ENCODE peak calls at places on chromosome 13, in eight cellular contexts. One of them, this sample, is unnamed.

GRCh38 chr13:95067303-95067702 is 233.9 kb downstream of the ABCC4 start:
- DNase-seq in GM12878: no peak
- DNase-seq in endothelial cell of umbilical vein: no peak
- DNase-seq in HepG2: no peak
- DNase-seq in uterus: no peak
- DNase-seq in sigmoid colon: no peak
- DNase-seq in body of pancreas: no peak
- DNase-seq in ovary: no peak
- DNase-seq in this sample: peak

GRCh38 chr13:52345048-52345447 is 60.9 kb downstream of the THSD1 start:
- DNase-seq in GM12878: no peak
- DNase-seq in endothelial cell of umbilical vein: peak
- DNase-seq in HepG2: no peak
- DNase-seq in uterus: no peak
- DNase-seq in sigmoid colon: no peak
- DNase-seq in body of pancreas: no peak
- DNase-seq in ovary: no peak
- DNase-seq in this sample: peak

GRCh38 chr13:109684836-109685602 is 101.4 kb downstream of the IRS2 start:
- DNase-seq in GM12878: no peak
- DNase-seq in endothelial cell of umbilical vein: no peak
- DNase-seq in HepG2: no peak
- DNase-seq in uterus: no peak
- DNase-seq in sigmoid colon: no peak
- DNase-seq in body of pancreas: peak
- DNase-seq in ovary: peak
- DNase-seq in this sample: no peak

GRCh38 chr13:95115525-95115924 is 185.7 kb downstream of the ABCC4 start:
- DNase-seq in GM12878: no peak
- DNase-seq in endothelial cell of umbilical vein: no peak
- DNase-seq in HepG2: no peak
- DNase-seq in uterus: no peak
- DNase-seq in sigmoid colon: no peak
- DNase-seq in body of pancreas: no peak
- DNase-seq in ovary: no peak
- DNase-seq in this sample: no peak

GRCh38 chr13:98751397-98752110 is 918 bp downstream of the SLC15A1 start:
- DNase-seq in GM12878: no peak
- DNase-seq in endothelial cell of umbilical vein: peak
- DNase-seq in HepG2: no peak
- DNase-seq in uterus: no peak
- DNase-seq in sigmoid colon: no peak
- DNase-seq in body of pancreas: peak
- DNase-seq in ovary: no peak
- DNase-seq in this sample: peak

GRCh38 chr13:64397699-64398098 is 2832.4 kb downstream of the PCDH9 start:
- DNase-seq in GM12878: no peak
- DNase-seq in endothelial cell of umbilical vein: peak
- DNase-seq in HepG2: no peak
- DNase-seq in uterus: no peak
- DNase-seq in sigmoid colon: no peak
- DNase-seq in body of pancreas: no peak
- DNase-seq in ovary: no peak
- DNase-seq in this sample: peak

GRCh38 chr13:71587778-71588177 is 279.2 kb downstream of the DACH1 start:
- DNase-seq in GM12878: no peak
- DNase-seq in endothelial cell of umbilical vein: no peak
- DNase-seq in HepG2: no peak
- DNase-seq in uterus: no peak
- DNase-seq in sigmoid colon: no peak
- DNase-seq in body of pancreas: no peak
- DNase-seq in ovary: no peak
- DNase-seq in this sample: no peak

GRCh38 chr13:75797256-75797655 is 161.1 kb downstream of the LMO7 start:
- DNase-seq in GM12878: no peak
- DNase-seq in endothelial cell of umbilical vein: no peak
- DNase-seq in HepG2: no peak
- DNase-seq in uterus: no peak
- DNase-seq in sigmoid colon: no peak
- DNase-seq in body of pancreas: no peak
- DNase-seq in ovary: no peak
- DNase-seq in this sample: no peak

GRCh38 chr13:100660761-100661160 is 13.8 kb downstream of the TMTC4 start:
- DNase-seq in GM12878: no peak
- DNase-seq in endothelial cell of umbilical vein: no peak
- DNase-seq in HepG2: no peak
- DNase-seq in uterus: no peak
- DNase-seq in sigmoid colon: no peak
- DNase-seq in body of pancreas: no peak
- DNase-seq in ovary: no peak
- DNase-seq in this sample: no peak

GRCh38 chr13:38350114-38350617 is 515 bp downstream of the UFM1 start:
- DNase-seq in GM12878: no peak
- DNase-seq in endothelial cell of umbilical vein: no peak
- DNase-seq in HepG2: peak
- DNase-seq in uterus: peak
- DNase-seq in sigmoid colon: peak
- DNase-seq in body of pancreas: peak
- DNase-seq in ovary: peak
- DNase-seq in this sample: peak
- TF ChIP-seq POLR2A in GM12878: peak
- TF ChIP-seq POLR2A in endothelial cell of umbilical vein: no peak
- TF ChIP-seq POLR2A in HepG2: peak
- TF ChIP-seq POLR2A in uterus: no peak
- TF ChIP-seq POLR2A in sigmoid colon: no peak
- TF ChIP-seq POLR2A in body of pancreas: no peak
- TF ChIP-seq POLR2A in ovary: no peak
- TF ChIP-seq POLR2A in this sample: no peak

GRCh38 chr13:21061077-21061945 is at the start of gene LATS2:
- DNase-seq in GM12878: peak
- DNase-seq in endothelial cell of umbilical vein: peak
- DNase-seq in HepG2: peak
- DNase-seq in uterus: peak
- DNase-seq in sigmoid colon: peak
- DNase-seq in body of pancreas: peak
- DNase-seq in ovary: peak
- DNase-seq in this sample: peak
- TF ChIP-seq POLR2A in GM12878: peak
- TF ChIP-seq POLR2A in endothelial cell of umbilical vein: peak
- TF ChIP-seq POLR2A in HepG2: peak
- TF ChIP-seq POLR2A in uterus: peak
- TF ChIP-seq POLR2A in sigmoid colon: peak
- TF ChIP-seq POLR2A in body of pancreas: peak
- TF ChIP-seq POLR2A in ovary: peak
- TF ChIP-seq POLR2A in this sample: peak

DNA sequence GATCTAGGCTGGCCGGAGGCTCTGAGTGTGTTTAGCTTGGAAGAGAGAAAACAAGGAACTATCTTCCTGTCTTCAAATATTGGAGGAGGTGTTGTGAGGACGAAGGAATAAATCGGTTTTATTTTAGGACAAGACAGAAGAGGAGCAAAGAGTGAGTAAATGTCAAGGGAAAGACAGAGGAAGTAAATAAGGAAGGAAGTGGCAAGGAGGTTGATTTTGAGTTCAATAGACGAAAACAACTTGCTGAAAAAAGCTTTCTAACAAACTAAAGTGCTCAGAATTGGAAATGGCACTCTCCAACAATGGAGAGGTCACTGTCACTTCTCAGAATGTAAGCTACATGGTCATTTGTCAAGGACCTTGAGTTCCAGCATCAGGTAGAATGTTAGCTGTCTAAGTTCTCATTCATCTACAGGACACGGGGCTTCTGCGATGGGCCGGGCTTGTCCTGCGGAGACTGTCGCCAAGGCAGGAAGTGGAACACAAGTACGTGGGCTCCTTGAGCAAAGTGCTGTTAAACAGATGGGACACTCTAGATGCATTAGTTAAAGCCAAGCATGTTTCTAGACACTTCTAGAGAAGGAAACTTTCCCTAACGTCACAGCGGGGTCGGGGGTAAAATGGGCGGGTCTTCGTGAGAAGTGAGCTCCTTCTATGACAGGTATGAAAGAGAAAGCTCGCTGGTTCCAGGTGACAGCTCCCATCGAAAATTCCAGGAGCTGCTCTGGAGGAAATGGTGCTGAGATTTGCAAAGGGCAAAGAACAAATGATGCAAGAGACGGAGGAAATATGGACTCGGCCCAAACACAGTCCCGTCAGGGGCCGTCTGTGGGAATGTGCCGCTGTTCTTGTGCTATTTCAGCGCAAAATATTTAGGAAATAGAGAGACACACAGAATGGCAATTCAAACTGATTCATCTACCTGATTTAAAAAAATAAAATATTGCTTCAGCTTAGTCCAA is 103.9 kb upstream of the UBL3 start:
- DNase-seq in GM12878: no peak
- DNase-seq in endothelial cell of umbilical vein: no peak
- DNase-seq in HepG2: no peak
- DNase-seq in uterus: no peak
- DNase-seq in sigmoid colon: no peak
- DNase-seq in body of pancreas: no peak
- DNase-seq in ovary: no peak
- DNase-seq in this sample: no peak
- TF ChIP-seq POLR2A in GM12878: no peak
- TF ChIP-seq POLR2A in endothelial cell of umbilical vein: no peak
- TF ChIP-seq POLR2A in HepG2: no peak
- TF ChIP-seq POLR2A in uterus: no peak
- TF ChIP-seq POLR2A in sigmoid colon: no peak
- TF ChIP-seq POLR2A in body of pancreas: no peak
- TF ChIP-seq POLR2A in ovary: no peak
- TF ChIP-seq POLR2A in this sample: no peak

GRCh38 chr13:35785563-35786327 is 309.3 kb upstream of the MAB21L1 start:
- DNase-seq in GM12878: no peak
- DNase-seq in endothelial cell of umbilical vein: no peak
- DNase-seq in HepG2: no peak
- DNase-seq in uterus: no peak
- DNase-seq in sigmoid colon: no peak
- DNase-seq in body of pancreas: no peak
- DNase-seq in ovary: no peak
- DNase-seq in this sample: no peak

GRCh38 chr13:35791191-35791902 is 314.9 kb upstream of the MAB21L1 start:
- DNase-seq in GM12878: no peak
- DNase-seq in endothelial cell of umbilical vein: no peak
- DNase-seq in HepG2: no peak
- DNase-seq in uterus: no peak
- DNase-seq in sigmoid colon: no peak
- DNase-seq in body of pancreas: no peak
- DNase-seq in ovary: no peak
- DNase-seq in this sample: peak

GRCh38 chr13:35784286-35784951 is 307.9 kb upstream of the MAB21L1 start:
- DNase-seq in GM12878: no peak
- DNase-seq in endothelial cell of umbilical vein: no peak
- DNase-seq in HepG2: peak
- DNase-seq in uterus: no peak
- DNase-seq in sigmoid colon: no peak
- DNase-seq in body of pancreas: no peak
- DNase-seq in ovary: no peak
- DNase-seq in this sample: no peak

GRCh38 chr13:35789335-35790166 is 313.1 kb upstream of the MAB21L1 start:
- DNase-seq in GM12878: no peak
- DNase-seq in endothelial cell of umbilical vein: peak
- DNase-seq in HepG2: peak
- DNase-seq in uterus: no peak
- DNase-seq in sigmoid colon: no peak
- DNase-seq in body of pancreas: no peak
- DNase-seq in ovary: no peak
- DNase-seq in this sample: peak

GRCh38 chr13:35787937-35788336 is 311.4 kb upstream of the MAB21L1 start:
- DNase-seq in GM12878: no peak
- DNase-seq in endothelial cell of umbilical vein: no peak
- DNase-seq in HepG2: no peak
- DNase-seq in uterus: no peak
- DNase-seq in sigmoid colon: no peak
- DNase-seq in body of pancreas: no peak
- DNase-seq in ovary: no peak
- DNase-seq in this sample: no peak
- TF ChIP-seq POLR2A in GM12878: no peak
- TF ChIP-seq POLR2A in endothelial cell of umbilical vein: no peak
- TF ChIP-seq POLR2A in HepG2: no peak
- TF ChIP-seq POLR2A in uterus: no peak
- TF ChIP-seq POLR2A in sigmoid colon: no peak
- TF ChIP-seq POLR2A in body of pancreas: no peak
- TF ChIP-seq POLR2A in ovary: no peak
- TF ChIP-seq POLR2A in this sample: no peak

GRCh38 chr13:33108620-33109019 is 92.4 kb downstream of the KL start:
- DNase-seq in GM12878: no peak
- DNase-seq in endothelial cell of umbilical vein: no peak
- DNase-seq in HepG2: no peak
- DNase-seq in uterus: no peak
- DNase-seq in sigmoid colon: no peak
- DNase-seq in body of pancreas: no peak
- DNase-seq in ovary: no peak
- DNase-seq in this sample: peak

GRCh38 chr13:33110386-33110712 is 94.1 kb downstream of the KL start:
- DNase-seq in GM12878: no peak
- DNase-seq in endothelial cell of umbilical vein: no peak
- DNase-seq in HepG2: no peak
- DNase-seq in uterus: no peak
- DNase-seq in sigmoid colon: no peak
- DNase-seq in body of pancreas: no peak
- DNase-seq in ovary: no peak
- DNase-seq in this sample: no peak

GRCh38 chr13:33110713-33111413 is 94.6 kb downstream of the KL start:
- DNase-seq in GM12878: no peak
- DNase-seq in endothelial cell of umbilical vein: peak
- DNase-seq in HepG2: no peak
- DNase-seq in uterus: no peak
- DNase-seq in sigmoid colon: no peak
- DNase-seq in body of pancreas: no peak
- DNase-seq in ovary: peak
- DNase-seq in this sample: peak

GRCh38 chr13:33109319-33109718 is 93.1 kb downstream of the KL start:
- DNase-seq in GM12878: no peak
- DNase-seq in endothelial cell of umbilical vein: no peak
- DNase-seq in HepG2: no peak
- DNase-seq in uterus: no peak
- DNase-seq in sigmoid colon: no peak
- DNase-seq in body of pancreas: no peak
- DNase-seq in ovary: no peak
- DNase-seq in this sample: no peak

DNA sequence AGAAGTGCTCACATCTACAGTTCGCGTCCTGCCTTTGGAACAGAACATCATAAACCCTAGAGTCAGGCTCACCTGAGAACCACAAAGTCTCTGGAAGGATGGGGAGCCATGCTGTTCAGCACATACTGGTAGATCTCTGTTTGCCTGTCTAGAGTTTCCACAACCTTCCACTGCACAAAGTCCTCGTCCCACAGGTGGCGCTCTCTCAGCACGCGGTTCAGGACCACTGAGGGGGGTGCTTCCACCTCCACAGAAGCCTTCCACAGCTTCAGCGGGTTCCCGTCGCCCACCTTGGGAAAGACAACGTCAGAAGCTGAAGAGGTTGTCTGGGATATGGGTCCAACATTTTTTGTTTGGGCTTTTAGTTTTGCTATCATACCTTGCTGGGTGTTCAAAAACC is 93.6 kb downstream of the KL start:
- DNase-seq in GM12878: no peak
- DNase-seq in endothelial cell of umbilical vein: no peak
- DNase-seq in HepG2: no peak
- DNase-seq in uterus: no peak
- DNase-seq in sigmoid colon: no peak
- DNase-seq in body of pancreas: no peak
- DNase-seq in ovary: no peak
- DNase-seq in this sample: no peak
- TF ChIP-seq POLR2A in GM12878: peak
- TF ChIP-seq POLR2A in endothelial cell of umbilical vein: no peak
- TF ChIP-seq POLR2A in HepG2: no peak
- TF ChIP-seq POLR2A in uterus: no peak
- TF ChIP-seq POLR2A in sigmoid colon: no peak
- TF ChIP-seq POLR2A in body of pancreas: no peak
- TF ChIP-seq POLR2A in ovary: no peak
- TF ChIP-seq POLR2A in this sample: no peak